ENCODE peak calls at places on chromosomes 16 and 17, in nine cellular contexts. R is MM.1S, L is prostate gland, D is upper lobe of right lung, S is uterus, Q is heart left ventricle, O is PC-9, H is OCI-LY7, Y is ovary. N is an unnamed sample. For H3K4me1, the result is how much of the 10 kb centered on the place peaks cover.

GRCh38 chr16:70700101-70701020 is 14.5 kb upstream of the MTSS2 start:
- DNase-seq in R (no peak), L (peak), D (no peak), S (no peak), Q (peak), O (no peak), H (no peak), Y (no peak), N (peak)

GRCh38 chr16:57863434-57864160 is 61.3 kb upstream of the KIFC3 start:
- DNase-seq in R (peak), L (peak), D (peak), S (peak), Q (peak), O (peak), H (no peak), Y (peak), N (peak)

GRCh38 chr17:68491381-68491849 is 20.8 kb upstream of the PRKAR1A start:
- DNase-seq in R (no peak), L (no peak), D (no peak), S (no peak), Q (peak), O (no peak), H (peak), Y (no peak), N (peak)

GRCh38 chr17:67293251-67294203 is 48.5 kb upstream of the HELZ start:
- DNase-seq in R (peak), L (peak), D (peak), S (peak), Q (peak), O (no peak), H (peak), Y (peak), N (peak)

GRCh38 chr16:57609541-57610401 is 18.7 kb upstream of the ADGRG1 start:
- DNase-seq in R (peak), L (no peak), D (peak), S (no peak), Q (peak), O (no peak), H (peak), Y (no peak), N (peak)

GRCh38 chr17:80213651-80213975 is 6.5 kb downstream of the SGSH start:
- DNase-seq in R (no peak), L (no peak), D (no peak), S (no peak), Q (no peak), O (no peak), H (no peak), Y (no peak), N (no peak)

GRCh38 chr17:67503184-67503583 is 126.1 kb downstream of the PITPNC1 start:
- DNase-seq in R (no peak), L (no peak), D (no peak), S (no peak), Q (no peak), O (peak), H (no peak), Y (no peak), N (no peak)

GRCh38 chr16:51682905-51683304 is 531.8 kb upstream of the SALL1 start:
- DNase-seq in R (no peak), L (no peak), D (no peak), S (no peak), Q (no peak), O (no peak), H (no peak), Y (no peak), N (no peak)

GRCh38 chr17:80501739-80502577 is 25.6 kb upstream of the NPTX1 start:
- DNase-seq in R (no peak), L (no peak), D (no peak), S (peak), Q (no peak), O (no peak), H (no peak), Y (no peak), N (peak)

GRCh38 chr17:40809721-40810421 is 10.1 kb upstream of the KRT28 start:
- DNase-seq in R (no peak), L (no peak), D (no peak), S (no peak), Q (no peak), O (no peak), H (no peak), Y (no peak), N (no peak)

GRCh38 chr17:4548721-4549531 is 6.3 kb downstream of the MYBBP1A start:
- DNase-seq in R (no peak), L (no peak), D (no peak), S (no peak), Q (no peak), O (peak), H (no peak), Y (no peak), N (peak)

GRCh38 chr16:25256821-25257503 is 683 bp downstream of the ZKSCAN2 start:
- DNase-seq in R (no peak), L (peak), D (no peak), S (no peak), Q (no peak), O (no peak), H (peak), Y (peak), N (no peak)

GRCh38 chr16:53999123-53999522 is 287.5 kb downstream of the IRX3 start:
- DNase-seq in R (no peak), L (no peak), D (no peak), S (no peak), Q (no peak), O (no peak), H (no peak), Y (no peak), N (no peak)

GRCh38 chr17:81371910-81372760 is 23.1 kb upstream of the BAHCC1 start:
- DNase-seq in R (no peak), L (no peak), D (no peak), S (no peak), Q (peak), O (no peak), H (no peak), Y (no peak), N (peak)

GRCh38 chr16:88723911-88724310 is 17.6 kb downstream of the CTU2 start:
- DNase-seq in R (no peak), L (no peak), D (no peak), S (no peak), Q (no peak), O (no peak), H (no peak), Y (no peak), N (no peak)

GRCh38 chr17:40779181-40779909 is 3.0 kb downstream of the KRT27 start:
- DNase-seq in R (no peak), L (no peak), D (peak), S (no peak), Q (no peak), O (no peak), H (no peak), Y (no peak), N (no peak)

GRCh38 chr17:56505154-56505756 is 88.2 kb upstream of the NOG start:
- DNase-seq in R (peak), L (no peak), D (no peak), S (no peak), Q (no peak), O (no peak), H (no peak), Y (no peak), N (no peak)

GRCh38 chr17:64661981-64662773 is at the start of gene SMURF2:
- DNase-seq in R (peak), L (peak), D (peak), S (peak), Q (peak), O (no peak), H (peak), Y (peak), N (peak)

GRCh38 chr17:33628500-33629336 is 335.6 kb upstream of the ASIC2 start:
- DNase-seq in R (no peak), L (no peak), D (no peak), S (no peak), Q (peak), O (no peak), H (no peak), Y (no peak), N (no peak)

GRCh38 chr17:41975099-41976083 is 8.8 kb downstream of the CNP start:
- DNase-seq in R (no peak), L (no peak), D (no peak), S (no peak), Q (no peak), O (no peak), H (no peak), Y (no peak), N (no peak)

GRCh38 chr17:79022507-79022991 is 1.4 kb upstream of the C1QTNF1 start:
- DNase-seq in R (no peak), L (no peak), D (peak), S (no peak), Q (peak), O (no peak), H (no peak), Y (peak), N (peak)

GRCh38 chr16:87338155-87338765 is 21.1 kb upstream of the C16orf95 start:
- DNase-seq in R (no peak), L (no peak), D (no peak), S (no peak), Q (no peak), O (no peak), H (no peak), Y (no peak), N (no peak)

GRCh38 chr17:57097832-57098421 is 12.9 kb downstream of the AKAP1 start:
- DNase-seq in R (no peak), L (no peak), D (no peak), S (peak), Q (peak), O (no peak), H (no peak), Y (no peak), N (peak)

GRCh38 chr17:48622857-48623256 is 3.3 kb downstream of the HOXB9 start:
- DNase-seq in R (no peak), L (no peak), D (no peak), S (no peak), Q (no peak), O (no peak), H (no peak), Y (no peak), N (no peak)

GRCh38 chr16:72798212-72798611 is 249.7 kb downstream of the ZFHX3 start:
- DNase-seq in R (no peak), L (no peak), D (no peak), S (no peak), Q (no peak), O (no peak), H (no peak), Y (no peak), N (no peak)

GRCh38 chr17:74190154-74190553 is 13.3 kb upstream of the RPL38 start:
- DNase-seq in R (peak), L (no peak), D (no peak), S (no peak), Q (no peak), O (no peak), H (peak), Y (no peak), N (no peak)

GRCh38 chr17:55117063-55117611 is 147.6 kb upstream of the HLF start:
- DNase-seq in R (no peak), L (no peak), D (no peak), S (no peak), Q (no peak), O (no peak), H (no peak), Y (no peak), N (no peak)

GRCh38 chr17:76124582-76125390 is 16.3 kb downstream of the FOXJ1 start:
- DNase-seq in R (no peak), L (no peak), D (no peak), S (no peak), Q (no peak), O (no peak), H (peak), Y (no peak), N (peak)

GRCh38 chr16:27177031-27177774 is 26.1 kb upstream of the KDM8 start:
- DNase-seq in R (no peak), L (no peak), D (no peak), S (no peak), Q (no peak), O (no peak), H (no peak), Y (no peak), N (no peak)

GRCh38 chr17:33292981-33293867 is at the start of gene ASIC2:
- DNase-seq in R (no peak), L (no peak), D (no peak), S (no peak), Q (no peak), O (no peak), H (no peak), Y (peak), N (no peak)

GRCh38 chr17:75049057-75049456 is 2.0 kb downstream of the KCTD2 start:
- DNase-seq in R (no peak), L (no peak), D (no peak), S (no peak), Q (no peak), O (no peak), H (no peak), Y (no peak), N (no peak)

GRCh38 chr17:79948918-79949645 is 86.6 kb downstream of the TBC1D16 start:
- DNase-seq in R (no peak), L (no peak), D (peak), S (no peak), Q (no peak), O (no peak), H (no peak), Y (peak), N (peak)

GRCh38 chr16:69187387-69187890 is 475 bp downstream of the SNTB2 start:
- DNase-seq in R (peak), L (peak), D (peak), S (peak), Q (peak), O (no peak), H (peak), Y (peak), N (peak)

GRCh38 chr16:87963400-87963799 is 12.2 kb downstream of the BANP start:
- DNase-seq in R (no peak), L (no peak), D (no peak), S (no peak), Q (peak), O (peak), H (no peak), Y (no peak), N (no peak)

GRCh38 chr17:2903193-2903974 is 107.1 kb downstream of the RAP1GAP2 start:
- DNase-seq in R (no peak), L (no peak), D (no peak), S (no peak), Q (no peak), O (no peak), H (no peak), Y (no peak), N (no peak)
- H3K4me1 ChIP-seq in R (under half), L (under half), D (under half), S (under half), Q (half or more), O (under half), H (under half), Y (under half), N (under half)

GRCh38 chr16:61014869-61015268 is 1021.4 kb downstream of the CDH8 start:
- DNase-seq in R (no peak), L (no peak), D (no peak), S (no peak), Q (no peak), O (no peak), H (peak), Y (no peak), N (no peak)
- TF ChIP-seq CTCF in R (peak), L (no peak), D (no peak), S (no peak), Q (no peak), O (peak), H (peak), Y (no peak), N (no peak)

GRCh38 chr17:30995347-30995746 is 24.5 kb downstream of the RNF135 start:
- DNase-seq in R (no peak), L (no peak), D (no peak), S (no peak), Q (no peak), O (peak), H (no peak), Y (no peak), N (no peak)

GRCh38 chr17:30996481-30996880 is 25.6 kb downstream of the RNF135 start:
- DNase-seq in R (no peak), L (no peak), D (no peak), S (no peak), Q (no peak), O (no peak), H (no peak), Y (no peak), N (no peak)

GRCh38 chr17:30997270-30997669 is 26.4 kb downstream of the RNF135 start:
- DNase-seq in R (no peak), L (no peak), D (no peak), S (no peak), Q (no peak), O (no peak), H (no peak), Y (no peak), N (no peak)

GRCh38 chr17:31002047-31002446 is 31.2 kb downstream of the RNF135 start:
- DNase-seq in R (no peak), L (no peak), D (no peak), S (no peak), Q (no peak), O (no peak), H (no peak), Y (no peak), N (no peak)

DNA sequence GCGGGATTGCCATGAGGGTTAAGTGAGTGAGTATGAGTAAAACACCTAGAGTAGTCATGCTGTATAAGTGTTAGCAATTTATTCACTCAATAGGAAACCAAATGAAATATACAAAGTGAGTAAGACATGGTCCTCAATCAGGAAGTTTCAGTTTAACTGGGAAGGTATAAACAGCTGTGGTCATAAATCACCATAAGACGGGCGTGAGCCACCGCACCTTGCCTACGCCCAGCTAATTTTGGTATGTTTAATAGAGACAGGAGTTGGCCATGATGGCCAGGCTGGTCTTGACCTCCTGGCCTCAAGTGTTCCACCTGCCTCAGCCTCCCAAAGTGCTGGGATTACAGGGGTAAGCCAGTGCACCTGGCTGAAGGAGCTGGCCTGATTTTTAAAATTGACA is 27.0 kb downstream of the RNF135 start:
- DNase-seq in R (no peak), L (no peak), D (no peak), S (no peak), Q (no peak), O (no peak), H (no peak), Y (no peak), N (no peak)
- H3K27ac ChIP-seq in R (no peak), L (no peak), D (no peak), S (no peak), Q (no peak), O (no peak), H (no peak), Y (no peak), N (no peak)

DNA sequence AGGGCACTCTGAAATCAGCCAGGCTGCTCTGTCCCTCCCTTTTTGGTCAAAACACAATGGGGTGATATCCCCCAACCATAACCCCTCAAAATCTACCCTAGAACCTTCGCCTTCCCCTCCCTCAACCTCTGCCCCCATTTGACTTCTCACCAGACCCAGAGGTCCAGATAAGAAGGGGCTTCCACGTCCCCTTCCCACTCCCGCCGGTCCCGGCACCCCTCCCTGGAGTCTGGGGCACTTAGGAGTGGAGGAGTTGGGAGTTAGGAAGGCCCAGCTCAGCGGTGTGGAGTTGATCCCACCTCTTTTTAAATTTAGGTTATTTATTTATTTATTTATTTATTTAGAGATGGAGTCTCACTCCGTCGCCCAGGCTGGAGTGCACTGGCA is 619 bp upstream of the TMEM92 start:
- DNase-seq in R (no peak), L (no peak), D (peak), S (peak), Q (no peak), O (no peak), H (no peak), Y (peak), N (no peak)
- H3K4me1 ChIP-seq in R (under half), L (under half), D (under half), S (under half), Q (under half), O (half or more), H (under half), Y (under half), N (under half)